ENCODE peak calls at places on chromosomes 7 and 10, in eight cellular contexts. One of them, this sample, is unnamed. For H3K36me3, the result is how much of the 10 kb centered on the place peaks cover.

GRCh38 chr7:42128703-42129102 is 108.3 kb downstream of the GLI3 start:
- DNase-seq in H1: no peak
- DNase-seq in fibroblast of lung: peak
- DNase-seq in SK-N-SH: no peak
- DNase-seq in uterus: no peak
- DNase-seq in upper lobe of right lung: no peak
- DNase-seq in pancreas: no peak
- DNase-seq in CD8-positive, alpha-beta T cell: no peak
- DNase-seq in this sample: peak

GRCh38 chr7:73623798-73624668 is at the start of gene MLXIPL:
- DNase-seq in H1: peak
- DNase-seq in fibroblast of lung: peak
- DNase-seq in upper lobe of right lung: peak
- DNase-seq in CD8-positive, alpha-beta T cell: no peak
- DNase-seq in pancreas: peak
- DNase-seq in SK-N-SH: peak
- DNase-seq in uterus: peak
- DNase-seq in this sample: peak

GRCh38 chr7:127911968-127912511 is 119.2 kb downstream of the LRRC4 start:
- DNase-seq in SK-N-SH: no peak
- DNase-seq in upper lobe of right lung: no peak
- DNase-seq in pancreas: no peak
- DNase-seq in H1: no peak
- DNase-seq in uterus: no peak
- DNase-seq in CD8-positive, alpha-beta T cell: no peak
- DNase-seq in fibroblast of lung: no peak
- DNase-seq in this sample: no peak

GRCh38 chr10:4011136-4011812 is 226.3 kb upstream of the KLF6 start:
- DNase-seq in upper lobe of right lung: no peak
- DNase-seq in fibroblast of lung: no peak
- DNase-seq in H1: no peak
- DNase-seq in uterus: no peak
- DNase-seq in pancreas: no peak
- DNase-seq in SK-N-SH: no peak
- DNase-seq in CD8-positive, alpha-beta T cell: no peak
- DNase-seq in this sample: no peak

GRCh38 chr10:32995751-32996150 is 37.7 kb upstream of the ITGB1 start:
- DNase-seq in fibroblast of lung: no peak
- DNase-seq in CD8-positive, alpha-beta T cell: no peak
- DNase-seq in uterus: no peak
- DNase-seq in SK-N-SH: no peak
- DNase-seq in upper lobe of right lung: no peak
- DNase-seq in H1: no peak
- DNase-seq in pancreas: no peak
- DNase-seq in this sample: no peak

GRCh38 chr10:100827819-100828743 is 82.7 kb downstream of the PAX2 start:
- DNase-seq in upper lobe of right lung: no peak
- DNase-seq in uterus: no peak
- DNase-seq in SK-N-SH: peak
- DNase-seq in CD8-positive, alpha-beta T cell: no peak
- DNase-seq in pancreas: peak
- DNase-seq in H1: peak
- DNase-seq in fibroblast of lung: peak
- DNase-seq in this sample: no peak

GRCh38 chr10:79382491-79382941 is 35.2 kb downstream of the PPIF start:
- DNase-seq in SK-N-SH: no peak
- DNase-seq in pancreas: no peak
- DNase-seq in fibroblast of lung: no peak
- DNase-seq in CD8-positive, alpha-beta T cell: no peak
- DNase-seq in upper lobe of right lung: peak
- DNase-seq in H1: peak
- DNase-seq in uterus: peak
- DNase-seq in this sample: no peak

GRCh38 chr10:99941942-99942835 is 67.6 kb downstream of the DNMBP start:
- DNase-seq in upper lobe of right lung: no peak
- DNase-seq in CD8-positive, alpha-beta T cell: no peak
- DNase-seq in fibroblast of lung: peak
- DNase-seq in SK-N-SH: no peak
- DNase-seq in uterus: peak
- DNase-seq in H1: no peak
- DNase-seq in pancreas: no peak
- DNase-seq in this sample: no peak

GRCh38 chr10:132064082-132064755 is 1.5 kb upstream of the JAKMIP3 start:
- DNase-seq in pancreas: no peak
- DNase-seq in fibroblast of lung: no peak
- DNase-seq in H1: no peak
- DNase-seq in uterus: no peak
- DNase-seq in upper lobe of right lung: peak
- DNase-seq in SK-N-SH: no peak
- DNase-seq in CD8-positive, alpha-beta T cell: no peak
- DNase-seq in this sample: no peak

GRCh38 chr7:80463272-80463920 is 48.5 kb downstream of the GNAT3 start:
- DNase-seq in uterus: no peak
- DNase-seq in H1: no peak
- DNase-seq in upper lobe of right lung: no peak
- DNase-seq in SK-N-SH: no peak
- DNase-seq in CD8-positive, alpha-beta T cell: no peak
- DNase-seq in fibroblast of lung: peak
- DNase-seq in pancreas: no peak
- DNase-seq in this sample: peak

GRCh38 chr10:11225935-11226334 is 208.3 kb downstream of the CELF2 start:
- DNase-seq in uterus: no peak
- DNase-seq in pancreas: no peak
- DNase-seq in upper lobe of right lung: no peak
- DNase-seq in CD8-positive, alpha-beta T cell: no peak
- DNase-seq in fibroblast of lung: no peak
- DNase-seq in H1: no peak
- DNase-seq in SK-N-SH: no peak
- DNase-seq in this sample: no peak

GRCh38 chr10:66925896-66926719 is at the start of gene LRRTM3:
- DNase-seq in SK-N-SH: peak
- DNase-seq in upper lobe of right lung: no peak
- DNase-seq in H1: peak
- DNase-seq in pancreas: peak
- DNase-seq in fibroblast of lung: peak
- DNase-seq in CD8-positive, alpha-beta T cell: no peak
- DNase-seq in uterus: peak
- DNase-seq in this sample: peak
- TF ChIP-seq CTCF in SK-N-SH: peak
- TF ChIP-seq CTCF in upper lobe of right lung: peak
- TF ChIP-seq CTCF in H1: no peak
- TF ChIP-seq CTCF in pancreas: peak
- TF ChIP-seq CTCF in fibroblast of lung: peak
- TF ChIP-seq CTCF in CD8-positive, alpha-beta T cell: no peak
- TF ChIP-seq CTCF in uterus: peak
- TF ChIP-seq CTCF in this sample: peak

DNA sequence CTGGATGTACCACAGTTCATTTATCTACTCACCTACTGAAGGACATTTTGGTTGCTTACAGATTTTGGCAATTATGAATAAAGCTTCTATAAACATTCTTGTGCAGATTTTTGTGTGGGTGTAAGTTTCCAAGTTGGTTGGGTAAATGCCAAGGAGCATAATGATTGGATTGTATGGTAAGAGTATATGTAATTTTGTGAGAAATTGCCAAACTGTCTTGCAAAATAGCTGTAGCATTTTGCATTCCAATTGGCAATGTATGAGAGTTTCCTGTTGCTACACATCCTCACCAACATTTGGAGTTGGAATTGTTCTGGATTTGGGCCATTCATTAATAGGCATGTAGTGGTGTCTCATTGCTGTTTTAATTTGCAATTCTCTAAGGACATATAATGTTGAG is 33.9 kb upstream of the HYAL4 start:
- DNase-seq in SK-N-SH: no peak
- DNase-seq in H1: no peak
- DNase-seq in CD8-positive, alpha-beta T cell: no peak
- DNase-seq in fibroblast of lung: peak
- DNase-seq in pancreas: no peak
- DNase-seq in uterus: no peak
- DNase-seq in upper lobe of right lung: no peak
- DNase-seq in this sample: peak
- H3K4me3 ChIP-seq in SK-N-SH: no peak
- H3K4me3 ChIP-seq in H1: no peak
- H3K4me3 ChIP-seq in CD8-positive, alpha-beta T cell: no peak
- H3K4me3 ChIP-seq in fibroblast of lung: no peak
- H3K4me3 ChIP-seq in pancreas: no peak
- H3K4me3 ChIP-seq in uterus: no peak
- H3K4me3 ChIP-seq in upper lobe of right lung: no peak
- H3K4me3 ChIP-seq in this sample: no peak

GRCh38 chr7:65971021-65971420 is 11.0 kb downstream of the GUSB start:
- DNase-seq in H1: no peak
- DNase-seq in CD8-positive, alpha-beta T cell: no peak
- DNase-seq in uterus: no peak
- DNase-seq in pancreas: no peak
- DNase-seq in SK-N-SH: no peak
- DNase-seq in upper lobe of right lung: peak
- DNase-seq in fibroblast of lung: no peak
- DNase-seq in this sample: no peak
- H3K36me3 ChIP-seq in H1: under half
- H3K36me3 ChIP-seq in CD8-positive, alpha-beta T cell: half or more
- H3K36me3 ChIP-seq in uterus: under half
- H3K36me3 ChIP-seq in pancreas: under half
- H3K36me3 ChIP-seq in SK-N-SH: half or more
- H3K36me3 ChIP-seq in upper lobe of right lung: half or more
- H3K36me3 ChIP-seq in fibroblast of lung: under half
- H3K36me3 ChIP-seq in this sample: under half

DNA sequence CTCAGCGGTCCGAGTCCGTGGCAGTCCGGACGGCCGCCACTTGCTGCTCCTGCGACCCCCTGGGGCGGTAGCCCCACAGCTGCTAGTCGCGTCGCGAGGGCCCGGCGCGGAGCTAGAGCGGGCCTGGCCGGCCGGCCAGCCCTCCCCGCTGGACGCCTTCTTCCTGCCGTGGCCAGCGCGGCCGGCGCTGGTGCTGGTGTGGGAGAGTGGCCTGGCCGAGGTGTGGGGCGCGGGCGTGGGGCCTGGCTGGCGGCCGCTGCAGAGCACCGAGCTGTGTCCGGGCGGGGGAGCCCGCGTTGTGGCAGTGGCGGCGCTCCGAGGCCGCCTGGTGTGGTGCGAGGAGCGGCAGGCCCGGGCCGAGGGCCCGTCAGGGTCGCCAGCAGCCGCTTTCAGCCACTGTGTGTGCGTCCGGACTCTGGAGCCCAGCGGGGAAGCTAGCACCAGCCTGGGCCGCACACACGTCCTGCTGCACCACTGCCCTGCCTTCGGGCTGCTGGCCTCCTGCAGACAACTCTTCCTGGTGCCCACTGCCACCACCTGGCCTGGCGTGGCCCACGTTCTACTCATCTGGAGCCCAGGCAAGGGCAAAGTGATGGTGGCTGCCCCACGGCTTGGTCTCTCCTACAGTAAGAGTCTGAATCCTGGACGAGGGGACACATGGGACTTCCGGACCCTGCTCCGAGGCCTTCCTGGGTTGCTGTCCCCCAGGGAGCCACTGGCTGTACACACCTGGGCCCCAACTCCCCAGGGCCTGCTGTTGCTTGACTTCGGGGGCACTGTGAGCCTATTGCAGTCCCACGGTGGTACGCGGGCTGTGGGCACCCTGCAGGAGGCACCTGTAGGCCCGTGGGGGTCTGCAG is 642 bp downstream of the HPS6 start:
- DNase-seq in pancreas: no peak
- DNase-seq in upper lobe of right lung: no peak
- DNase-seq in uterus: peak
- DNase-seq in SK-N-SH: peak
- DNase-seq in H1: no peak
- DNase-seq in fibroblast of lung: no peak
- DNase-seq in CD8-positive, alpha-beta T cell: no peak
- DNase-seq in this sample: no peak
- TF ChIP-seq CTCF in pancreas: no peak
- TF ChIP-seq CTCF in upper lobe of right lung: peak
- TF ChIP-seq CTCF in uterus: no peak
- TF ChIP-seq CTCF in SK-N-SH: no peak
- TF ChIP-seq CTCF in H1: no peak
- TF ChIP-seq CTCF in fibroblast of lung: no peak
- TF ChIP-seq CTCF in CD8-positive, alpha-beta T cell: no peak
- TF ChIP-seq CTCF in this sample: no peak

GRCh38 chr7:99825873-99826272 is 1.9 kb upstream of the CYP3A43 start:
- DNase-seq in uterus: no peak
- DNase-seq in fibroblast of lung: no peak
- DNase-seq in pancreas: no peak
- DNase-seq in CD8-positive, alpha-beta T cell: no peak
- DNase-seq in H1: peak
- DNase-seq in SK-N-SH: no peak
- DNase-seq in upper lobe of right lung: no peak
- DNase-seq in this sample: no peak
- H3K4me3 ChIP-seq in uterus: no peak
- H3K4me3 ChIP-seq in fibroblast of lung: no peak
- H3K4me3 ChIP-seq in pancreas: no peak
- H3K4me3 ChIP-seq in CD8-positive, alpha-beta T cell: no peak
- H3K4me3 ChIP-seq in H1: no peak
- H3K4me3 ChIP-seq in SK-N-SH: no peak
- H3K4me3 ChIP-seq in upper lobe of right lung: no peak
- H3K4me3 ChIP-seq in this sample: no peak

DNA sequence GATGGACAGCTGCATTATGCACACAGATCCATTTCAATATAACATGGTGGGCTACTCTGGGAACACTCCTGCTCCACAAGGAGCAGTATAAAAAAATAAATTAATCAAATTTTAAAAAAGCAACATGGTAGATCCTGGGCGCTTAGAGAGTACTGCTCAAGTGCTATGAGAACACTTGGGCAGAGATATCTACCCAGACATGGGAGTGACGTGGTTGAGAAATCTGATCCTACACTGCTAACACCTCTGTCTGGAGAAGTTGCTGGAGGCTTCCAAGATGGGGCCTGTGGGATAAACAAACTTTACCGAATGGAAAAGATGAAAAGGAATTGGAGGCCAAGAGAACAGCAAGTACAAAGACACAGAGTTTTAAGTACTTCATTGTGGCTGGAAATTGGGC is 9.0 kb downstream of the NSMCE4A start:
- DNase-seq in uterus: no peak
- DNase-seq in upper lobe of right lung: no peak
- DNase-seq in H1: no peak
- DNase-seq in fibroblast of lung: no peak
- DNase-seq in pancreas: no peak
- DNase-seq in CD8-positive, alpha-beta T cell: no peak
- DNase-seq in SK-N-SH: no peak
- DNase-seq in this sample: no peak
- H3K36me3 ChIP-seq in uterus: under half
- H3K36me3 ChIP-seq in upper lobe of right lung: half or more
- H3K36me3 ChIP-seq in H1: under half
- H3K36me3 ChIP-seq in fibroblast of lung: under half
- H3K36me3 ChIP-seq in pancreas: under half
- H3K36me3 ChIP-seq in CD8-positive, alpha-beta T cell: under half
- H3K36me3 ChIP-seq in SK-N-SH: under half
- H3K36me3 ChIP-seq in this sample: under half

DNA sequence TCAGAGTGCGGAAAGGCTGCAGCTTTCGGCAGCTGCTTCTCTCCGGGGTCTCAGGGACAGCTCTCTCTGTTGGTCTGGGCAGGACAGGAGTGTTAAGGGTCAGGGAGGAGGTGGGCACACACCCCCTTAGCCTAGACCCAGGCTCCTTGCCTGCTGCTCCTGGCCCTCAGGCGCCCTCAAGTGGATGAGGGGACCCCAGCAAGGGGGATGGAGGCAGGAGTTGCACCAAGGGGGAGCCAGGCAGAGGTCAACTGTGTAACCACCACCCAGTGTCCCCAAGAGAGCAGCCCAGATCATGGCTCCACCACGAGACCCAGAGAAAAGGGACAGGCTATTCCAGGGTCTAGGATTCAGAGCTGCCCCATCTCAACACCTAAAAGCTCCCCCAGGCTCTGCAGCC is 26.9 kb downstream of the SPOCK2 start:
- DNase-seq in H1: peak
- DNase-seq in upper lobe of right lung: no peak
- DNase-seq in CD8-positive, alpha-beta T cell: no peak
- DNase-seq in fibroblast of lung: no peak
- DNase-seq in pancreas: no peak
- DNase-seq in uterus: no peak
- DNase-seq in SK-N-SH: peak
- DNase-seq in this sample: no peak
- TF ChIP-seq CTCF in H1: peak
- TF ChIP-seq CTCF in upper lobe of right lung: no peak
- TF ChIP-seq CTCF in CD8-positive, alpha-beta T cell: no peak
- TF ChIP-seq CTCF in fibroblast of lung: no peak
- TF ChIP-seq CTCF in pancreas: no peak
- TF ChIP-seq CTCF in uterus: no peak
- TF ChIP-seq CTCF in SK-N-SH: no peak
- TF ChIP-seq CTCF in this sample: peak